ENCODE peak calls at places on chromosome 6, in nine cellular contexts. Q, X, P, Z, O, A, C, B and R are unnamed samples.

GRCh38 chr6:79394690-79395089 is 142.5 kb downstream of the LCA5 start:
- DNase-seq in X (no peak), O (no peak), B (no peak), C (no peak), Q (no peak), P (no peak), Z (no peak), A (no peak), R (no peak)

GRCh38 chr6:107666084-107666981 is 157.8 kb downstream of the SCML4 start:
- DNase-seq in B (no peak), C (no peak), Q (no peak), A (peak), X (no peak), Z (no peak), P (no peak), O (no peak), R (no peak)

GRCh38 chr6:169862464-169863148 is 111.2 kb downstream of the ERMARD start:
- DNase-seq in C (no peak), P (no peak), O (no peak), Q (no peak), A (no peak), X (no peak), B (no peak), Z (no peak), R (no peak)

GRCh38 chr6:109793793-109794192 is 102.7 kb downstream of the FIG4 start:
- DNase-seq in C (peak), B (peak), X (no peak), P (peak), A (no peak), Z (peak), Q (no peak), O (no peak), R (no peak)

GRCh38 chr6:346389-347030 is 45.0 kb upstream of the IRF4 start:
- DNase-seq in C (no peak), Z (no peak), X (no peak), O (no peak), B (no peak), A (no peak), Q (no peak), P (no peak), R (no peak)

GRCh38 chr6:128438311-128438916 is 82.0 kb downstream of the PTPRK start:
- DNase-seq in C (no peak), P (no peak), Z (no peak), B (no peak), Q (no peak), A (no peak), X (no peak), O (peak), R (no peak)

GRCh38 chr6:82017316-82017715 is 230.2 kb downstream of the IBTK start:
- DNase-seq in A (peak), Z (no peak), O (peak), P (peak), B (no peak), X (no peak), Q (no peak), C (peak), R (no peak)

GRCh38 chr6:31203345-31203979 is 33.0 kb upstream of the POU5F1 start:
- DNase-seq in O (no peak), C (peak), A (peak), Z (peak), X (no peak), P (peak), Q (peak), B (peak), R (peak)

GRCh38 chr6:16318538-16318937 is 80.2 kb downstream of the GMPR start:
- DNase-seq in P (no peak), C (no peak), Z (no peak), B (no peak), A (no peak), X (no peak), Q (no peak), O (no peak), R (no peak)

GRCh38 chr6:43861212-43861918 is 91.4 kb downstream of the VEGFA start:
- DNase-seq in O (peak), C (no peak), X (no peak), P (no peak), B (no peak), A (no peak), Z (no peak), Q (no peak), R (no peak)

GRCh38 chr6:88761237-88762031 is 202.0 kb downstream of the RNGTT start:
- DNase-seq in Q (peak), A (no peak), Z (no peak), O (peak), P (no peak), B (no peak), C (no peak), X (no peak), R (no peak)

DNA sequence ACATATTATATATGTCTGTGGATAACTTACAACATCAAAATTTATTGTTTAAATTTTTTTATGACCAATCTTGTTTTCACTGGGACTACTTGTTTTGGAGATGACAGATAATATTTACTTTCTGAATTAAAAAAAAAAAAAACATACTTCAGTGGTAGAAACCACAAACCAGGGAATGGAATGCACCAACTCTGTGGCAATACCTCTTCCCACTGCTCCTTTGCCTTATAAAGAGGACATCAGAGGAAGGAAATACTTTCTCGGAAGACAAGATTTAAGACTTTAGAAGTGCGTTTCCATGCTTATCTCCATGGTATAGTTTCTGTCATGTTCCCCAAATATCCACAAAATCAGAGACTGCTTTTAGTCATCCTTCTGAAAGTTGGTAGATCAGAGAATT is 1241.1 kb upstream of the EYS start:
- DNase-seq in Q (no peak), O (no peak), P (no peak), A (no peak), B (no peak), C (no peak), Z (no peak), X (no peak), R (no peak)
- H3K4me3 ChIP-seq in Q (no peak), O (no peak), P (no peak), A (no peak), B (no peak), C (no peak), Z (no peak), X (no peak), R (no peak)

DNA sequence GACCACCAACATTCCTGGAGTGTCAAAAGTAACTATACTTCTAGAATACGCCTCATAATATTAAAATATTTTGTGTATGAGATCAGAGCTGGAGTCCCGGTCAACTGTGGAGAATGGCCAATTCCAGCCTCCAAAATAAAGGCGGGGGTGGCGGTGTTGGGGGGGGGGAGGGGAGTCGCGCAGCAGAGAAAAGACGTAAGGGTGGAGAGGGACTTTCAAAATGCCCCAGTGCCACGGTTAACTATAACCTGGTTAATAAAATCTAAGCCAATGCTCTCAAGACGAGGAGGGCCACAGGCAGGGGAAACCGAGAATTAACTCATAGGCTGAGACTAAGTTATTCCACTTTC is 1.3 kb downstream of the NUP153 start:
- DNase-seq in Z (no peak), X (peak), Q (no peak), B (peak), A (peak), O (no peak), C (peak), P (peak), R (peak)
- TF ChIP-seq REST in Z (no peak), X (no peak), Q (no peak), B (no peak), A (no peak), O (no peak), C (no peak), P (no peak), R (no peak)

GRCh38 chr6:118709859-118710350 is 58.5 kb upstream of the CEP85L start:
- DNase-seq in Q (peak), X (no peak), C (no peak), A (no peak), Z (no peak), P (no peak), B (peak), O (peak), R (no peak)
- H3K27ac ChIP-seq in Q (peak), X (peak), C (no peak), A (no peak), Z (no peak), P (peak), B (peak), O (no peak), R (no peak)

GRCh38 chr6:133893324-133893692 is 4.4 kb downstream of the TCF21 start:
- DNase-seq in Q (no peak), A (no peak), Z (no peak), P (no peak), X (no peak), O (no peak), B (no peak), C (no peak), R (no peak)
- H3K4me3 ChIP-seq in Q (no peak), A (no peak), Z (no peak), P (no peak), X (no peak), O (peak), B (no peak), C (no peak), R (no peak)

GRCh38 chr6:41716516-41717446 is 18.6 kb downstream of the TFEB start:
- DNase-seq in C (no peak), O (no peak), B (no peak), A (no peak), X (no peak), Z (no peak), Q (no peak), P (no peak), R (no peak)
- TF ChIP-seq REST in C (no peak), O (no peak), B (no peak), A (no peak), X (no peak), Z (no peak), Q (no peak), P (no peak), R (no peak)

GRCh38 chr6:152048921-152049320 is 241.4 kb downstream of the ESR1 start:
- DNase-seq in Q (no peak), P (no peak), B (no peak), Z (no peak), O (no peak), C (no peak), A (no peak), X (no peak), R (no peak)

GRCh38 chr6:152046118-152046517 is 238.6 kb downstream of the ESR1 start:
- DNase-seq in Q (no peak), P (no peak), O (no peak), A (no peak), B (no peak), X (no peak), C (no peak), Z (no peak), R (no peak)

GRCh38 chr6:152052061-152052460 is 244.6 kb downstream of the ESR1 start:
- DNase-seq in B (no peak), X (no peak), O (no peak), P (no peak), Q (no peak), A (no peak), Z (no peak), C (no peak), R (no peak)

GRCh38 chr6:152050451-152051195 is 243.1 kb downstream of the ESR1 start:
- DNase-seq in C (no peak), A (no peak), B (no peak), O (no peak), P (no peak), Q (no peak), Z (no peak), X (no peak), R (no peak)

GRCh38 chr6:152049502-152049901 is 242.0 kb downstream of the ESR1 start:
- DNase-seq in B (no peak), C (no peak), X (no peak), Q (no peak), Z (no peak), A (no peak), O (no peak), P (no peak), R (no peak)
- H3K27ac ChIP-seq in B (no peak), C (no peak), X (no peak), Q (no peak), Z (no peak), A (no peak), O (no peak), P (no peak), R (no peak)

DNA sequence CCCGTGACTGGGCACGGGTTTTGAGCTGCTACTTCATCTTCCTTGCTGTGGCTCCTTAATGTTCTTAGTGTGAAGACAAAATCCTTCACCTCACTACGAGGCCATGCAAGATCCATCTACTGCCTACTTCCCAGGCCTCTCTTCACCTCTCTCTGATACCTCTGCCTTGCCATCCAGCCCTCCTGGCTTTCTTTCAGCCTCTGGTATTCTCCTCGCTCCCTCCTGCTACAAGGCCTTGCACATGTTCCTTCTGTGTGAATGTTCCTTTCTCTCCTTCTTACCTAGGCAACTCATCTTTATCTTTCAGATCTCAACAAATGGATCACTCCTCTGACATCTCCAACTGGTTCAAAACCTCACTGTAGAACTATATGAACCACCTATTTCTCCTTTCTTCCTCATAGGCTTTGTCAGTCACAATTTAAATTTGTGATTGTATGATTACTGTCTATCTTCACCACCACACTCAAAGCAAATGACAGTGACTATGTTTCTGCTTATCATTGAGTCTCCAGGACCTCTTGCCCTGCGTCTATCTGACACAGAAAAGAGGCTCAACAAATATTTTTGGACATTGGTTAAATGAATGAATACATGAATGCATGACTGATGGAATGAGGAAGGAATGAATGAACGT is 19.8 kb downstream of the HEY2 start:
- DNase-seq in Q (no peak), X (no peak), Z (no peak), C (no peak), O (no peak), P (no peak), A (no peak), B (no peak), R (no peak)
- H3K4me3 ChIP-seq in Q (no peak), X (no peak), Z (no peak), C (no peak), O (no peak), P (no peak), A (no peak), B (no peak), R (no peak)

GRCh38 chr6:116779569-116780164 is 14.1 kb upstream of the FAM162B start:
- DNase-seq in O (peak), B (peak), X (peak), Q (no peak), Z (peak), C (peak), A (peak), P (peak), R (no peak)
- TF ChIP-seq REST in O (no peak), B (no peak), X (no peak), Q (no peak), Z (no peak), C (no peak), A (no peak), P (no peak), R (no peak)

GRCh38 chr6:134936476-134936875 is 13.4 kb downstream of the ALDH8A1 start:
- DNase-seq in B (no peak), X (no peak), O (no peak), C (no peak), Q (no peak), Z (no peak), P (no peak), A (no peak), R (no peak)
- H3K27ac ChIP-seq in B (no peak), X (no peak), O (no peak), C (no peak), Q (no peak), Z (peak), P (no peak), A (no peak), R (no peak)